ENCODE peak calls at places on chromosomes 1 and 21, in five cellular contexts. One of them, this sample, is unnamed.

GRCh38 chr1:153623091-153623490 is 4.2 kb downstream of the S100A13 start:
- DNase-seq in endothelial cell of umbilical vein: no peak
- DNase-seq in sigmoid colon: peak; percentile 65
- DNase-seq in stomach: no peak
- DNase-seq in vagina: no peak
- DNase-seq in this sample: no peak

GRCh38 chr1:60696512-60696911 is 385.8 kb upstream of the NFIA start:
- DNase-seq in stomach: no peak
- DNase-seq in vagina: no peak
- DNase-seq in endothelial cell of umbilical vein: no peak
- DNase-seq in sigmoid colon: no peak
- DNase-seq in this sample: no peak

GRCh38 chr1:222018051-222018450 is 276.2 kb upstream of the DUSP10 start:
- DNase-seq in endothelial cell of umbilical vein: no peak
- DNase-seq in stomach: no peak
- DNase-seq in sigmoid colon: no peak
- DNase-seq in vagina: no peak
- DNase-seq in this sample: no peak

GRCh38 chr1:201268604-201269151 is 14.6 kb upstream of the PKP1 start:
- DNase-seq in stomach: peak; percentile 57
- DNase-seq in sigmoid colon: peak; percentile 55
- DNase-seq in endothelial cell of umbilical vein: no peak
- DNase-seq in vagina: peak; percentile 95
- DNase-seq in this sample: no peak

GRCh38 chr1:118659646-118660045 is 328.5 kb downstream of the TBX15 start:
- DNase-seq in vagina: no peak
- DNase-seq in sigmoid colon: no peak
- DNase-seq in endothelial cell of umbilical vein: no peak
- DNase-seq in stomach: no peak
- DNase-seq in this sample: no peak

GRCh38 chr1:4086921-4087320 is 186.8 kb upstream of the C1orf174 start:
- DNase-seq in stomach: no peak
- DNase-seq in vagina: no peak
- DNase-seq in sigmoid colon: peak; percentile 35
- DNase-seq in endothelial cell of umbilical vein: no peak
- DNase-seq in this sample: no peak

GRCh38 chr1:178870944-178871343 is at the start of gene ANGPTL1:
- DNase-seq in stomach: no peak
- DNase-seq in vagina: no peak
- DNase-seq in endothelial cell of umbilical vein: peak; percentile 71
- DNase-seq in sigmoid colon: no peak
- DNase-seq in this sample: no peak

GRCh38 chr21:36429672-36430546 is 44.7 kb downstream of the CHAF1B start:
- DNase-seq in stomach: peak; percentile 84
- DNase-seq in sigmoid colon: peak; percentile 90
- DNase-seq in endothelial cell of umbilical vein: peak; percentile 100
- DNase-seq in vagina: no peak
- DNase-seq in this sample: peak; percentile 81

GRCh38 chr1:222709700-222710153 is 2.6 kb downstream of the AIDA start:
- DNase-seq in sigmoid colon: no peak
- DNase-seq in stomach: no peak
- DNase-seq in endothelial cell of umbilical vein: no peak
- DNase-seq in vagina: no peak
- DNase-seq in this sample: no peak

GRCh38 chr1:238404506-238404905 is 513.8 kb upstream of the ZP4 start:
- DNase-seq in sigmoid colon: no peak
- DNase-seq in endothelial cell of umbilical vein: no peak
- DNase-seq in stomach: no peak
- DNase-seq in vagina: no peak
- DNase-seq in this sample: no peak

GRCh38 chr1:172089768-172090510 is 248.6 kb downstream of the DNM3 start:
- DNase-seq in vagina: no peak
- DNase-seq in sigmoid colon: peak; percentile 78
- DNase-seq in stomach: peak; percentile 78
- DNase-seq in endothelial cell of umbilical vein: peak; percentile 67
- DNase-seq in this sample: peak; percentile 80

GRCh38 chr1:119808972-119809550 is 2.2 kb downstream of the REG4 start:
- DNase-seq in vagina: no peak
- DNase-seq in sigmoid colon: peak; percentile 85
- DNase-seq in endothelial cell of umbilical vein: peak; percentile 65
- DNase-seq in stomach: peak; percentile 82
- DNase-seq in this sample: no peak

GRCh38 chr1:44489481-44489880 is 84.4 kb downstream of the RNF220 start:
- DNase-seq in stomach: no peak
- DNase-seq in endothelial cell of umbilical vein: no peak
- DNase-seq in sigmoid colon: no peak
- DNase-seq in vagina: no peak
- DNase-seq in this sample: no peak

GRCh38 chr21:21101911-21102310 is 103.7 kb downstream of the NCAM2 start:
- DNase-seq in sigmoid colon: no peak
- DNase-seq in vagina: no peak
- DNase-seq in endothelial cell of umbilical vein: no peak
- DNase-seq in stomach: no peak
- DNase-seq in this sample: no peak

GRCh38 chr1:19376428-19377372 is 64.6 kb downstream of the SLC66A1 start:
- DNase-seq in stomach: no peak
- DNase-seq in vagina: no peak
- DNase-seq in endothelial cell of umbilical vein: no peak
- DNase-seq in sigmoid colon: no peak
- DNase-seq in this sample: no peak

GRCh38 chr1:2031546-2032540 is 12.7 kb downstream of the GABRD start:
- DNase-seq in endothelial cell of umbilical vein: no peak
- DNase-seq in sigmoid colon: no peak
- DNase-seq in vagina: no peak
- DNase-seq in stomach: no peak
- DNase-seq in this sample: peak; percentile 67

GRCh38 chr1:111988377-111988742 is 1.1 kb downstream of the KCND3 start:
- DNase-seq in sigmoid colon: no peak
- DNase-seq in vagina: no peak
- DNase-seq in stomach: no peak
- DNase-seq in endothelial cell of umbilical vein: no peak
- DNase-seq in this sample: no peak

GRCh38 chr1:67570473-67571143 is 114.4 kb upstream of the GADD45A start:
- DNase-seq in vagina: no peak
- DNase-seq in stomach: no peak
- DNase-seq in sigmoid colon: no peak
- DNase-seq in endothelial cell of umbilical vein: peak; percentile 50
- DNase-seq in this sample: no peak

GRCh38 chr1:125118147-125118993 is 3933.6 kb downstream of the SRGAP2C start:
- DNase-seq in vagina: no peak
- DNase-seq in sigmoid colon: no peak
- DNase-seq in stomach: no peak
- DNase-seq in endothelial cell of umbilical vein: no peak
- DNase-seq in this sample: no peak

GRCh38 chr21:24110846-24111245 is 1496.4 kb downstream of the MRPL39 start:
- DNase-seq in sigmoid colon: no peak
- DNase-seq in vagina: no peak
- DNase-seq in endothelial cell of umbilical vein: no peak
- DNase-seq in stomach: no peak
- DNase-seq in this sample: no peak

GRCh38 chr1:84272401-84272800 is 29.1 kb upstream of the SAMD13 start:
- DNase-seq in endothelial cell of umbilical vein: no peak
- DNase-seq in sigmoid colon: no peak
- DNase-seq in vagina: no peak
- DNase-seq in stomach: peak; percentile 77
- DNase-seq in this sample: peak; percentile 68
- H3K27ac ChIP-seq in endothelial cell of umbilical vein: no peak overlapping the region
- H3K27ac ChIP-seq in sigmoid colon: no peak overlapping the region
- H3K27ac ChIP-seq in vagina: no peak overlapping the region
- H3K27ac ChIP-seq in stomach: peak overlapping the region; percentile 56
- H3K27ac ChIP-seq in this sample: peak overlapping the region; percentile 2

DNA sequence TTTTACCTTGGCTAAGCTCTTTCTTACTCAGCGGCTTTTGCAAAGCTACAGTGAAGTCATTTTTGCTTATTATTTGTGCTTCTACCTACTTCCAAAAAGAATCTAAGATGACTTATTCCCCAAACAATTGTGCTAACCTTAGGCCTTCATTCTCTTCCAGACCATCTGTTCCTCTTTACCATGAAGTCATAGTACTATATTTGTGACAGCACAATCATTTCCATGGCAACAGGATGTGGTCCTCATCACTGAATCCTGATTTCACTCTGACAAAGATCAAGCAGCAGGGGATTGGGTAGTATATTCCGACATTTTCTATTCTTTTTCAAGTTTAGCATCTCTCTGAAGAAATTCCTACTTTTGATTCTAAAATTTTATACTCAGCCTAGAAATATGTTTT is 24.8 kb upstream of the NMNAT2 start:
- DNase-seq in vagina: no peak
- DNase-seq in sigmoid colon: no peak
- DNase-seq in stomach: no peak
- DNase-seq in endothelial cell of umbilical vein: no peak
- DNase-seq in this sample: no peak
- TF ChIP-seq POLR2AphosphoS5 in vagina: no peak
- TF ChIP-seq POLR2AphosphoS5 in sigmoid colon: no peak
- TF ChIP-seq POLR2AphosphoS5 in stomach: no peak
- TF ChIP-seq POLR2AphosphoS5 in endothelial cell of umbilical vein: no peak
- TF ChIP-seq POLR2AphosphoS5 in this sample: no peak

GRCh38 chr21:41499920-41500319 is 8.0 kb downstream of the TMPRSS2 start:
- DNase-seq in sigmoid colon: no peak
- DNase-seq in stomach: no peak
- DNase-seq in vagina: no peak
- DNase-seq in endothelial cell of umbilical vein: no peak
- DNase-seq in this sample: no peak
- H3K27me3 ChIP-seq in sigmoid colon: no peaks in the 10 kb centered on the region
- H3K27me3 ChIP-seq in stomach: peaks cover 15% of the 10 kb centered on the region
- H3K27me3 ChIP-seq in vagina: no peaks in the 10 kb centered on the region
- H3K27me3 ChIP-seq in endothelial cell of umbilical vein: no peaks in the 10 kb centered on the region
- H3K27me3 ChIP-seq in this sample: no peaks in the 10 kb centered on the region

GRCh38 chr1:183214021-183214970 is 28.2 kb downstream of the LAMC2 start:
- DNase-seq in vagina: no peak
- DNase-seq in stomach: no peak
- DNase-seq in sigmoid colon: no peak
- DNase-seq in endothelial cell of umbilical vein: no peak
- DNase-seq in this sample: no peak
- H3K27ac ChIP-seq in vagina: no peak overlapping the region
- H3K27ac ChIP-seq in stomach: no peak overlapping the region
- H3K27ac ChIP-seq in sigmoid colon: no peak overlapping the region
- H3K27ac ChIP-seq in endothelial cell of umbilical vein: no peak overlapping the region
- H3K27ac ChIP-seq in this sample: no peak overlapping the region

GRCh38 chr1:81512242-81512641 is 288.5 kb upstream of the ADGRL2 start:
- DNase-seq in sigmoid colon: no peak
- DNase-seq in endothelial cell of umbilical vein: peak; percentile 15
- DNase-seq in stomach: no peak
- DNase-seq in vagina: no peak
- DNase-seq in this sample: no peak

GRCh38 chr1:81509619-81510018 is 291.1 kb upstream of the ADGRL2 start:
- DNase-seq in sigmoid colon: no peak
- DNase-seq in stomach: peak; percentile 27
- DNase-seq in endothelial cell of umbilical vein: no peak
- DNase-seq in vagina: no peak
- DNase-seq in this sample: no peak

GRCh38 chr1:81513796-81514354 is 286.9 kb upstream of the ADGRL2 start:
- DNase-seq in endothelial cell of umbilical vein: no peak
- DNase-seq in sigmoid colon: no peak
- DNase-seq in stomach: no peak
- DNase-seq in vagina: no peak
- DNase-seq in this sample: no peak

GRCh38 chr1:81511281-81511680 is 289.5 kb upstream of the ADGRL2 start:
- DNase-seq in stomach: no peak
- DNase-seq in sigmoid colon: no peak
- DNase-seq in endothelial cell of umbilical vein: no peak
- DNase-seq in vagina: no peak
- DNase-seq in this sample: no peak

DNA sequence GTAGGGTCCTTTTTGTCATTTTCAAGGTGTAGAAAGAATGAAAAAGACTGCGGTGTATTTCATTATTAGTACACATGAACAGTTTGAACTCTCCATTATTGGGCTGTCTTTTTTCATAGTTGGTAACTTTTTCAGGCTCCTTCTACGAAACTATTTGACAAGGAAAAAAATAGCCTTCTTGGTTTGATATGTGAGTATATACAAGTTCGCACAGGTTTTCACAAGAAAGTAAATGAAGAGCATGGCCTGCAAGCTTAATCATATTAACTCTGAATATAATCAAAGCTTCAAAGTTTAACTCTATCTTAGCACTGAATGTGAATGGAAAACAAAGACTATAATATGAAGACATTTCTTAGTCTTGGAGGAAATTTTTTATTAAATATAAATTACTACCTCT is 290.0 kb upstream of the ADGRL2 start:
- DNase-seq in vagina: no peak
- DNase-seq in endothelial cell of umbilical vein: no peak
- DNase-seq in stomach: no peak
- DNase-seq in sigmoid colon: no peak
- DNase-seq in this sample: no peak
- TF ChIP-seq POLR2AphosphoS5 in vagina: no peak
- TF ChIP-seq POLR2AphosphoS5 in endothelial cell of umbilical vein: no peak
- TF ChIP-seq POLR2AphosphoS5 in stomach: no peak
- TF ChIP-seq POLR2AphosphoS5 in sigmoid colon: no peak
- TF ChIP-seq POLR2AphosphoS5 in this sample: no peak

GRCh38 chr1:33696311-33696710 is 167.6 kb upstream of the HMGB4 start:
- DNase-seq in sigmoid colon: no peak
- DNase-seq in endothelial cell of umbilical vein: no peak
- DNase-seq in stomach: no peak
- DNase-seq in vagina: no peak
- DNase-seq in this sample: no peak
- H3K27me3 ChIP-seq in sigmoid colon: no peaks in the 10 kb centered on the region
- H3K27me3 ChIP-seq in endothelial cell of umbilical vein: no peaks in the 10 kb centered on the region
- H3K27me3 ChIP-seq in stomach: peaks cover 11% of the 10 kb centered on the region
- H3K27me3 ChIP-seq in vagina: no peaks in the 10 kb centered on the region
- H3K27me3 ChIP-seq in this sample: no peaks in the 10 kb centered on the region